ENCODE peak calls at places on chromosomes 16 and 17, in four cellular contexts. V is uterus, P is AG09319, Z is HS-27A. E is an unnamed sample.

GRCh38 chr17:72102366-72102765 is 18.5 kb upstream of the SOX9 start:
- DNase-seq in P (no peak), Z (no peak), V (no peak), E (no peak)

GRCh38 chr16:46715769-46716305 is 26.4 kb downstream of the ORC6 start:
- DNase-seq in Z (no peak), P (no peak), V (no peak), E (no peak)

GRCh38 chr16:54503436-54503835 is 216.8 kb upstream of the IRX3 start:
- DNase-seq in V (no peak), Z (no peak), P (no peak), E (no peak)

GRCh38 chr17:42133461-42134041 is 10.9 kb downstream of the HSPB9 start:
- DNase-seq in Z (no peak), V (no peak), P (no peak), E (no peak)

GRCh38 chr16:50313596-50314483 is 47.5 kb downstream of the ADCY7 start:
- DNase-seq in V (peak), P (no peak), Z (no peak), E (peak)

GRCh38 chr17:38379448-38379847 is 27.8 kb downstream of the SOCS7 start:
- DNase-seq in P (no peak), V (no peak), Z (no peak), E (no peak)

GRCh38 chr17:62057696-62058095 is 7.4 kb downstream of the MED13 start:
- DNase-seq in Z (no peak), V (no peak), P (no peak), E (no peak)

GRCh38 chr17:56913000-56913866 is 616 bp downstream of the TRIM25 start:
- DNase-seq in P (no peak), V (peak), Z (no peak), E (peak)

GRCh38 chr16:85334718-85335583 is 222.7 kb upstream of the CIBAR2 start:
- DNase-seq in Z (no peak), P (no peak), V (no peak), E (no peak)

GRCh38 chr16:1773703-1774455 is 945 bp upstream of the MRPS34 start:
- DNase-seq in Z (no peak), P (no peak), V (no peak), E (no peak)

GRCh38 chr16:787261-787966 is 767 bp downstream of the RPUSD1 start:
- DNase-seq in P (no peak), Z (no peak), V (no peak), E (no peak)

GRCh38 chr17:7004398-7005253 is 7.8 kb upstream of the RNASEK start:
- DNase-seq in Z (peak), V (no peak), P (no peak), E (no peak)

GRCh38 chr16:52141871-52142270 is 405.1 kb downstream of the TOX3 start:
- DNase-seq in P (no peak), V (no peak), Z (no peak), E (no peak)

GRCh38 chr17:19386276-19386863 is 620 bp downstream of the MFAP4 start:
- DNase-seq in Z (no peak), V (peak), P (peak), E (peak)

GRCh38 chr17:32298721-32299578 is 33.3 kb downstream of the RHBDL3 start:
- DNase-seq in P (no peak), Z (no peak), V (no peak), E (no peak)

GRCh38 chr16:25886598-25886997 is 194.8 kb downstream of the HS3ST4 start:
- DNase-seq in P (no peak), Z (no peak), V (no peak), E (no peak)

GRCh38 chr17:67558740-67559380 is 158.9 kb upstream of the NOL11 start:
- DNase-seq in Z (no peak), P (no peak), V (no peak), E (no peak)

E was measured in lower leg skin.